ENCODE peak calls at places on chromosomes 6 and 20, in five cellular contexts. P is esophagus muscularis mucosa, Q is HepG2, D is vagina, B is breast epithelium. J is an unnamed sample.
A peak's percentile ranks its signal among the peaks of the same experiment; 100 is the strongest.

GRCh38 chr6:163438940-163439335 is 24.4 kb downstream of the QKI start:
- DNase-seq in P (no peak), Q (peak; percentile 49), D (no peak), B (no peak), J (no peak)

GRCh38 chr6:163756079-163756478 is 341.6 kb downstream of the QKI start:
- DNase-seq in P (peak; percentile 85), Q (no peak), D (no peak), B (no peak), J (no peak)

GRCh38 chr6:30396833-30397479 is 52.0 kb downstream of the RPP21 start:
- DNase-seq in P (peak; percentile 94), Q (peak; percentile 58), D (no peak), B (peak; percentile 76), J (peak; percentile 86)

GRCh38 chr6:136508701-136509387 is 41.4 kb downstream of the MAP7 start:
- DNase-seq in P (no peak), Q (no peak), D (no peak), B (no peak), J (no peak)

GRCh38 chr6:150143521-150144293 is 863 bp downstream of the PPP1R14C start:
- DNase-seq in P (no peak), Q (no peak), D (no peak), B (no peak), J (no peak)

GRCh38 chr6:41578714-41579610 is 32.8 kb downstream of the FOXP4 start:
- DNase-seq in P (no peak), Q (no peak), D (no peak), B (no peak), J (no peak)

GRCh38 chr6:118061666-118062065 is 154.6 kb downstream of the SLC35F1 start:
- DNase-seq in P (no peak), Q (no peak), D (no peak), B (no peak), J (no peak)

GRCh38 chr20:43220612-43221011 is 30.9 kb upstream of the PTPRT start:
- DNase-seq in P (no peak), Q (no peak), D (no peak), B (no peak), J (no peak)

GRCh38 chr6:21022343-21023107 is 488.3 kb downstream of the CDKAL1 start:
- DNase-seq in P (no peak), Q (peak; percentile 87), D (no peak), B (no peak), J (no peak)

GRCh38 chr20:48447456-48447855 is 380.3 kb downstream of the PREX1 start:
- DNase-seq in P (no peak), Q (no peak), D (no peak), B (no peak), J (no peak)

GRCh38 chr6:159996087-159996622 is 27.3 kb downstream of the IGF2R start:
- DNase-seq in P (no peak), Q (no peak), D (no peak), B (no peak), J (no peak)

GRCh38 chr6:71420693-71421328 is 132.2 kb downstream of the OGFRL1 start:
- DNase-seq in P (peak; percentile 98), Q (no peak), D (peak; percentile 97), B (peak; percentile 97), J (peak; percentile 99)

GRCh38 chr6:31737315-31738047 is 1.2 kb upstream of the CLIC1 start:
- DNase-seq in P (no peak), Q (peak; percentile 99), D (no peak), B (no peak), J (no peak)

GRCh38 chr6:52503853-52504777 is 72.7 kb downstream of the TRAM2 start:
- DNase-seq in P (no peak), Q (no peak), D (no peak), B (peak; percentile 92), J (peak; percentile 83)

GRCh38 chr20:33516882-33517281 is 27.0 kb downstream of the CBFA2T2 start:
- DNase-seq in P (no peak), Q (no peak), D (no peak), B (no peak), J (no peak)

GRCh38 chr6:85920782-85921181 is 278.1 kb upstream of the SYNCRIP start:
- DNase-seq in P (no peak), Q (no peak), D (no peak), B (peak; percentile 63), J (no peak)

GRCh38 chr20:11080010-11080409 is 406.2 kb upstream of the JAG1 start:
- DNase-seq in P (no peak), Q (no peak), D (no peak), B (no peak), J (no peak)

GRCh38 chr6:130029163-130029562 is 10.8 kb downstream of the L3MBTL3 start:
- DNase-seq in P (no peak), Q (no peak), D (no peak), B (no peak), J (no peak)

GRCh38 chr6:49202923-49203322 is 260.1 kb downstream of the MMUT start:
- DNase-seq in P (no peak), Q (no peak), D (no peak), B (no peak), J (no peak)

GRCh38 chr6:29232725-29233124 is 62.0 kb downstream of the OR2J2 start:
- DNase-seq in P (no peak), Q (peak; percentile 59), D (no peak), B (no peak), J (no peak)

GRCh38 chr6:100078509-100078908 is 84.5 kb upstream of the MCHR2 start:
- DNase-seq in P (no peak), Q (peak; percentile 20), D (no peak), B (no peak), J (no peak)

GRCh38 chr6:113696960-113697359 is 160.2 kb upstream of the MARCKS start:
- DNase-seq in P (peak; percentile 37), Q (no peak), D (no peak), B (no peak), J (no peak)

GRCh38 chr6:8556370-8557018 is 121.1 kb upstream of the SLC35B3 start:
- DNase-seq in P (no peak), Q (peak; percentile 35), D (no peak), B (no peak), J (no peak)

DNA sequence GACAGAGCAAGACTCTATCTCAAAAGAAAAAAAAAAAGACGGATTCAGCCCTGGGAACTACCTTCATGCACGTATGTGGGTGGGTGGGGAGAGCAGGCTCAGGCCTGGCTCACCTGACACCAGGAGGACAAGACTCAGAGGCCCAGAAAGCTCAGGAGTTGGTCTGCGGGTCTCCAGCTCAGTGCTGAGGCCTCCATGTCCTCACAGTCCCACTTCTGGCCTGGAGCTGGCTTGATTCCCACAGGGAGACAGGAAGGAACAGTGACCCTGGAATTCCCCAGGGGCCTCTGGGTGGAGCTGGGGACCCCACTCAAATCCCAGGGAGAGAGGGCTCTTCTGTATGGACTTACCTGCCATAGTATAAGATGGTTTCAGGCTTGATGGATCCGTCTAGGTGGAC is 15.6 kb downstream of the ADA start:
- DNase-seq in P (no peak), Q (no peak), D (no peak), B (no peak), J (no peak)
- TF ChIP-seq CTCF in P (no peak), Q (no peak), D (no peak), B (no peak), J (no peak)

GRCh38 chr6:16486661-16487060 is 248.3 kb downstream of the GMPR start:
- DNase-seq in P (no peak), Q (no peak), D (no peak), B (no peak), J (no peak)
- H3K4me3 ChIP-seq in P (no peak overlapping the region), Q (no peak overlapping the region), D (no peak overlapping the region), B (no peak overlapping the region), J (no peak overlapping the region)

GRCh38 chr6:147667082-147667481 is 158.6 kb downstream of the SAMD5 start:
- DNase-seq in P (no peak), Q (no peak), D (no peak), B (no peak), J (no peak)

GRCh38 chr6:147660334-147661311 is 152.1 kb downstream of the SAMD5 start:
- DNase-seq in P (no peak), Q (peak; percentile 74), D (no peak), B (no peak), J (no peak)

GRCh38 chr6:147664092-147664491 is 155.6 kb downstream of the SAMD5 start:
- DNase-seq in P (no peak), Q (no peak), D (no peak), B (no peak), J (no peak)

GRCh38 chr6:147666254-147666653 is 157.8 kb downstream of the SAMD5 start:
- DNase-seq in P (no peak), Q (no peak), D (no peak), B (no peak), J (no peak)

DNA sequence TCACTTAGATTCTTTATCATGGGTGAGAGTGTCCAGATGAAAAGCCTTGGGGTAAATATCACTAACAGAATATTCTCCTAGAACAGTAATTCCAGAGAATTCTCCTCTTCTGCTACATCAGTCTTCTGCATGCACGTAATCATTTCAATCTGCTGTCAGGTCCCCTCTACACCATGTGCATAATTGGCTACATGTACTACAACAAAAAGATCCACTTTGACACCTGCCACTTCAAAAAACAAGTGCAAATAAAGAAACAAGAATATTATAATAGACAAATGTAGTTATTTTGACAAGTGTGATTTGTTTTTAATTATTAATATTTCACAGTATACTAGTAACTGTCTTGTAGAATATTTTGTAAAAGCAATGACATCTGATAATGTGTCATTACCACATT is 154.1 kb downstream of the SAMD5 start:
- DNase-seq in P (no peak), Q (no peak), D (no peak), B (no peak), J (no peak)
- TF ChIP-seq POLR2AphosphoS5 in P (no peak), Q (no peak), D (no peak), B (no peak), J (no peak)

GRCh38 chr6:33713786-33714185 is 2.3 kb upstream of the UQCC2 start:
- DNase-seq in P (no peak), Q (no peak), D (no peak), B (no peak), J (no peak)

GRCh38 chr6:33710296-33711121 is 991 bp downstream of the UQCC2 start:
- DNase-seq in P (no peak), Q (peak; percentile 31), D (no peak), B (no peak), J (peak; percentile 59)

GRCh38 chr6:33709605-33710295 is 1.8 kb downstream of the UQCC2 start:
- DNase-seq in P (no peak), Q (no peak), D (no peak), B (no peak), J (no peak)

GRCh38 chr6:33712914-33713313 is 1.4 kb upstream of the UQCC2 start:
- DNase-seq in P (no peak), Q (no peak), D (no peak), B (no peak), J (no peak)

DNA sequence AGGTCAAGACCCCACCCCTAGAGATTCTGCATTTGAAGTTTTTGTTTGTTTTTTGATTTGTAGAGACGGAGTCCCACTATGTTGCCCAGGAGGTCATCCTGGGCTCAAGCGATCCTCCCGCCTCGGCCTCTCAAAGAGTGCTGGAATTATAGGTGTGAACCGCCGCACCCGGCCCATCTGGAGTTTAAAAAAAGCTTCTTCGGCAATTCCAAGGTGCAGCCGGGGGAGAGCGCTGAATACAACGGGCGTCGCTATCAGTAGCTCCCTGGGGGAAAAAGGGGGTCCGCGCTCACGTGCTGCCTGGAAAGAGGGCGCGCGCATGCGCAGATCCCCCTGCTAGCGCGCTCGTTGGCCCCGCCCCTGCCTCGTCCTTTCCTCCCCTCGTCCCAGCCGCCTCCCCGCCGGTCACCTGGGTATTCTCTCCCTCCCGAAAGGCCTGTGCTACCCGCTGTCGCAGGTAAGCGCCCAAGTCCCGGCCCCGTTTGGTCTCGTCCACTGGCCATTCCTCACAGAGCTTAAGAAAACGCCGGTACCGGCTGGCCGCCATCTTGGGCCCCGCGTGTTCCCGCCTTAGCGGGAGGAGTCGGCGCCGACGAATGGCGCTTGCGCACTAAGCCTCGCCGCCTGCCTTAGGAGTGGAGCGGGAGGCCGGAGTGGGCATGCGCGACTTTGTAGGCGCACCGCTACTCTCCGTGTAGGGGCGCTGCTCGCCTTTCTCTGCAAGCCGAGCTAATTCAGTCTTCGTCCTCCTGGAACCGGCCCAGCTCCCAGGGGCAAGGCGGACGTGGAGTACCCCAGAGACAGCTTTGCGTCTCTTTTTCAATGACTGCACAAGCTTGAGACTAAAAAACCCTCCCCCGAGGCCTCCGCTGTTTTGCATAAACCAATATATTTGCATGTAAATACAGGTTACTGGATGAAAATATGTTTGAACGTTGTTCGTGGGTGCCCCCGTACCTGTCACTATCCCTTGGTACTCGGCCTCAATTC is at the start of gene UQCC2:
- DNase-seq in P (peak; percentile 98), Q (peak; percentile 95), D (peak; percentile 94), B (peak; percentile 96), J (peak; percentile 99)
- TF ChIP-seq CTCF in P (peak; percentile 60), Q (peak; percentile 98), D (peak; percentile 30), B (no peak), J (peak; percentile 60)

J was measured in sigmoid colon.